ENCODE peak calls at places on chromosomes 11 and 22, in nine cellular contexts. One of them, this sample, is unnamed.

GRCh38 chr11:130371004-130371590 is 56.4 kb upstream of the ZBTB44 start:
- ATAC-seq in Right ventricle myocardium superior: no peak
- ATAC-seq in activated CD8-positive, alpha-beta memory T cell treated with anti-CD3 and anti-CD28 coated beads, Interleukin-2, amount 10 ng/mL, durations not matched to agents 7 days and 5 days: no peak
- ATAC-seq in mucosa of descending colon: peak; percentile 15
- ATAC-seq in stimulated activated naive CD8-positive, alpha-beta T cell treated with anti-CD3 and anti-CD28 coated beads, Interleukin-15, amount 100 ng/mL, for 72 hours: no peak
- ATAC-seq in central memory CD8-positive, alpha-beta T cell: no peak
- ATAC-seq in naive B cell: no peak
- ATAC-seq in pancreas: peak; percentile 34
- ATAC-seq in RWPE2: no peak
- ATAC-seq in this sample: no peak

GRCh38 chr11:129012880-129013279 is 70.2 kb upstream of the TP53AIP1 start:
- ATAC-seq in pancreas: peak; percentile 14
- ATAC-seq in stimulated activated naive CD8-positive, alpha-beta T cell treated with anti-CD3 and anti-CD28 coated beads, Interleukin-15, amount 100 ng/mL, for 72 hours: no peak
- ATAC-seq in central memory CD8-positive, alpha-beta T cell: no peak
- ATAC-seq in mucosa of descending colon: peak; percentile 76
- ATAC-seq in naive B cell: no peak
- ATAC-seq in activated CD8-positive, alpha-beta memory T cell treated with anti-CD3 and anti-CD28 coated beads, Interleukin-2, amount 10 ng/mL, durations not matched to agents 7 days and 5 days: no peak
- ATAC-seq in RWPE2: no peak
- ATAC-seq in Right ventricle myocardium superior: no peak
- ATAC-seq in this sample: peak; percentile 80

GRCh38 chr11:94129505-94130335 is 1.1 kb downstream of the PANX1 start:
- ATAC-seq in RWPE2: peak; percentile 63
- ATAC-seq in activated CD8-positive, alpha-beta memory T cell treated with anti-CD3 and anti-CD28 coated beads, Interleukin-2, amount 10 ng/mL, durations not matched to agents 7 days and 5 days: peak; percentile 45
- ATAC-seq in mucosa of descending colon: peak; percentile 87
- ATAC-seq in central memory CD8-positive, alpha-beta T cell: peak; percentile 3
- ATAC-seq in Right ventricle myocardium superior: no peak
- ATAC-seq in stimulated activated naive CD8-positive, alpha-beta T cell treated with anti-CD3 and anti-CD28 coated beads, Interleukin-15, amount 100 ng/mL, for 72 hours: peak; percentile 58
- ATAC-seq in naive B cell: peak; percentile 37
- ATAC-seq in pancreas: peak; percentile 76
- ATAC-seq in this sample: peak; percentile 72

GRCh38 chr11:96204721-96205459 is 138.1 kb downstream of the MAML2 start:
- ATAC-seq in mucosa of descending colon: no peak
- ATAC-seq in pancreas: no peak
- ATAC-seq in Right ventricle myocardium superior: no peak
- ATAC-seq in RWPE2: no peak
- ATAC-seq in activated CD8-positive, alpha-beta memory T cell treated with anti-CD3 and anti-CD28 coated beads, Interleukin-2, amount 10 ng/mL, durations not matched to agents 7 days and 5 days: peak; percentile 50
- ATAC-seq in central memory CD8-positive, alpha-beta T cell: peak; percentile 79
- ATAC-seq in stimulated activated naive CD8-positive, alpha-beta T cell treated with anti-CD3 and anti-CD28 coated beads, Interleukin-15, amount 100 ng/mL, for 72 hours: peak; percentile 83
- ATAC-seq in naive B cell: no peak
- ATAC-seq in this sample: no peak

GRCh38 chr11:94857337-94857736 is 89.2 kb downstream of the AMOTL1 start:
- ATAC-seq in mucosa of descending colon: no peak
- ATAC-seq in pancreas: no peak
- ATAC-seq in activated CD8-positive, alpha-beta memory T cell treated with anti-CD3 and anti-CD28 coated beads, Interleukin-2, amount 10 ng/mL, durations not matched to agents 7 days and 5 days: no peak
- ATAC-seq in Right ventricle myocardium superior: no peak
- ATAC-seq in central memory CD8-positive, alpha-beta T cell: no peak
- ATAC-seq in stimulated activated naive CD8-positive, alpha-beta T cell treated with anti-CD3 and anti-CD28 coated beads, Interleukin-15, amount 100 ng/mL, for 72 hours: no peak
- ATAC-seq in naive B cell: peak; percentile 74
- ATAC-seq in RWPE2: no peak
- ATAC-seq in this sample: no peak

GRCh38 chr22:37177755-37178154 is 10.3 kb downstream of the C1QTNF6 start:
- ATAC-seq in central memory CD8-positive, alpha-beta T cell: no peak
- ATAC-seq in pancreas: no peak
- ATAC-seq in mucosa of descending colon: no peak
- ATAC-seq in stimulated activated naive CD8-positive, alpha-beta T cell treated with anti-CD3 and anti-CD28 coated beads, Interleukin-15, amount 100 ng/mL, for 72 hours: no peak
- ATAC-seq in naive B cell: no peak
- ATAC-seq in RWPE2: no peak
- ATAC-seq in Right ventricle myocardium superior: no peak
- ATAC-seq in activated CD8-positive, alpha-beta memory T cell treated with anti-CD3 and anti-CD28 coated beads, Interleukin-2, amount 10 ng/mL, durations not matched to agents 7 days and 5 days: no peak
- ATAC-seq in this sample: no peak

GRCh38 chr22:27488456-27489224 is 312.9 kb downstream of the MN1 start:
- ATAC-seq in activated CD8-positive, alpha-beta memory T cell treated with anti-CD3 and anti-CD28 coated beads, Interleukin-2, amount 10 ng/mL, durations not matched to agents 7 days and 5 days: no peak
- ATAC-seq in stimulated activated naive CD8-positive, alpha-beta T cell treated with anti-CD3 and anti-CD28 coated beads, Interleukin-15, amount 100 ng/mL, for 72 hours: no peak
- ATAC-seq in pancreas: peak; percentile 74
- ATAC-seq in naive B cell: no peak
- ATAC-seq in RWPE2: no peak
- ATAC-seq in central memory CD8-positive, alpha-beta T cell: no peak
- ATAC-seq in Right ventricle myocardium superior: no peak
- ATAC-seq in mucosa of descending colon: peak; percentile 62
- ATAC-seq in this sample: no peak

GRCh38 chr22:19974935-19975706 is 33.5 kb upstream of the TXNRD2 start:
- ATAC-seq in central memory CD8-positive, alpha-beta T cell: no peak
- ATAC-seq in mucosa of descending colon: no peak
- ATAC-seq in activated CD8-positive, alpha-beta memory T cell treated with anti-CD3 and anti-CD28 coated beads, Interleukin-2, amount 10 ng/mL, durations not matched to agents 7 days and 5 days: no peak
- ATAC-seq in pancreas: peak; percentile 3
- ATAC-seq in naive B cell: no peak
- ATAC-seq in RWPE2: peak; percentile 60
- ATAC-seq in Right ventricle myocardium superior: no peak
- ATAC-seq in stimulated activated naive CD8-positive, alpha-beta T cell treated with anti-CD3 and anti-CD28 coated beads, Interleukin-15, amount 100 ng/mL, for 72 hours: no peak
- ATAC-seq in this sample: no peak

GRCh38 chr11:77704029-77704428 is 66.4 kb upstream of the CLNS1A start:
- ATAC-seq in activated CD8-positive, alpha-beta memory T cell treated with anti-CD3 and anti-CD28 coated beads, Interleukin-2, amount 10 ng/mL, durations not matched to agents 7 days and 5 days: no peak
- ATAC-seq in central memory CD8-positive, alpha-beta T cell: no peak
- ATAC-seq in mucosa of descending colon: no peak
- ATAC-seq in Right ventricle myocardium superior: no peak
- ATAC-seq in RWPE2: no peak
- ATAC-seq in stimulated activated naive CD8-positive, alpha-beta T cell treated with anti-CD3 and anti-CD28 coated beads, Interleukin-15, amount 100 ng/mL, for 72 hours: no peak
- ATAC-seq in naive B cell: no peak
- ATAC-seq in pancreas: no peak
- ATAC-seq in this sample: no peak

GRCh38 chr22:20885557-20886323 is 26.9 kb downstream of the SNAP29 start:
- ATAC-seq in pancreas: peak; percentile 99
- ATAC-seq in stimulated activated naive CD8-positive, alpha-beta T cell treated with anti-CD3 and anti-CD28 coated beads, Interleukin-15, amount 100 ng/mL, for 72 hours: peak; percentile 69
- ATAC-seq in mucosa of descending colon: peak; percentile 97
- ATAC-seq in activated CD8-positive, alpha-beta memory T cell treated with anti-CD3 and anti-CD28 coated beads, Interleukin-2, amount 10 ng/mL, durations not matched to agents 7 days and 5 days: peak; percentile 78
- ATAC-seq in RWPE2: peak; percentile 95
- ATAC-seq in central memory CD8-positive, alpha-beta T cell: no peak
- ATAC-seq in Right ventricle myocardium superior: peak; percentile 98
- ATAC-seq in naive B cell: peak; percentile 64
- ATAC-seq in this sample: peak; percentile 89

GRCh38 chr11:72079776-72080325 is 491 bp downstream of the NUMA1 start:
- ATAC-seq in activated CD8-positive, alpha-beta memory T cell treated with anti-CD3 and anti-CD28 coated beads, Interleukin-2, amount 10 ng/mL, durations not matched to agents 7 days and 5 days: no peak
- ATAC-seq in mucosa of descending colon: peak; percentile 22
- ATAC-seq in Right ventricle myocardium superior: peak; percentile 49
- ATAC-seq in pancreas: peak; percentile 49
- ATAC-seq in central memory CD8-positive, alpha-beta T cell: peak; percentile 53
- ATAC-seq in naive B cell: no peak
- ATAC-seq in RWPE2: no peak
- ATAC-seq in stimulated activated naive CD8-positive, alpha-beta T cell treated with anti-CD3 and anti-CD28 coated beads, Interleukin-15, amount 100 ng/mL, for 72 hours: no peak
- ATAC-seq in this sample: peak; percentile 0

GRCh38 chr11:44943696-44944095 is 7.0 kb downstream of the TP53I11 start:
- ATAC-seq in stimulated activated naive CD8-positive, alpha-beta T cell treated with anti-CD3 and anti-CD28 coated beads, Interleukin-15, amount 100 ng/mL, for 72 hours: no peak
- ATAC-seq in RWPE2: no peak
- ATAC-seq in mucosa of descending colon: peak; percentile 23
- ATAC-seq in pancreas: peak; percentile 59
- ATAC-seq in naive B cell: peak; percentile 20
- ATAC-seq in central memory CD8-positive, alpha-beta T cell: peak; percentile 24
- ATAC-seq in activated CD8-positive, alpha-beta memory T cell treated with anti-CD3 and anti-CD28 coated beads, Interleukin-2, amount 10 ng/mL, durations not matched to agents 7 days and 5 days: no peak
- ATAC-seq in Right ventricle myocardium superior: no peak
- ATAC-seq in this sample: no peak

GRCh38 chr11:313304-313786 is 495 bp upstream of the IFITM1 start:
- ATAC-seq in activated CD8-positive, alpha-beta memory T cell treated with anti-CD3 and anti-CD28 coated beads, Interleukin-2, amount 10 ng/mL, durations not matched to agents 7 days and 5 days: no peak
- ATAC-seq in naive B cell: no peak
- ATAC-seq in Right ventricle myocardium superior: no peak
- ATAC-seq in pancreas: no peak
- ATAC-seq in stimulated activated naive CD8-positive, alpha-beta T cell treated with anti-CD3 and anti-CD28 coated beads, Interleukin-15, amount 100 ng/mL, for 72 hours: no peak
- ATAC-seq in central memory CD8-positive, alpha-beta T cell: no peak
- ATAC-seq in mucosa of descending colon: no peak
- ATAC-seq in RWPE2: no peak
- ATAC-seq in this sample: no peak

GRCh38 chr22:20510811-20511577 is 3.6 kb downstream of the MED15 start:
- ATAC-seq in mucosa of descending colon: no peak
- ATAC-seq in naive B cell: no peak
- ATAC-seq in RWPE2: no peak
- ATAC-seq in pancreas: no peak
- ATAC-seq in stimulated activated naive CD8-positive, alpha-beta T cell treated with anti-CD3 and anti-CD28 coated beads, Interleukin-15, amount 100 ng/mL, for 72 hours: no peak
- ATAC-seq in central memory CD8-positive, alpha-beta T cell: no peak
- ATAC-seq in activated CD8-positive, alpha-beta memory T cell treated with anti-CD3 and anti-CD28 coated beads, Interleukin-2, amount 10 ng/mL, durations not matched to agents 7 days and 5 days: no peak
- ATAC-seq in Right ventricle myocardium superior: no peak
- ATAC-seq in this sample: no peak

GRCh38 chr11:8793114-8793777 is 110.7 kb downstream of the RPL27A start:
- ATAC-seq in mucosa of descending colon: no peak
- ATAC-seq in Right ventricle myocardium superior: no peak
- ATAC-seq in activated CD8-positive, alpha-beta memory T cell treated with anti-CD3 and anti-CD28 coated beads, Interleukin-2, amount 10 ng/mL, durations not matched to agents 7 days and 5 days: no peak
- ATAC-seq in naive B cell: no peak
- ATAC-seq in central memory CD8-positive, alpha-beta T cell: no peak
- ATAC-seq in RWPE2: no peak
- ATAC-seq in stimulated activated naive CD8-positive, alpha-beta T cell treated with anti-CD3 and anti-CD28 coated beads, Interleukin-15, amount 100 ng/mL, for 72 hours: no peak
- ATAC-seq in pancreas: no peak
- ATAC-seq in this sample: no peak

GRCh38 chr11:130622126-130622525 is 173.7 kb downstream of the ADAMTS15 start:
- ATAC-seq in Right ventricle myocardium superior: no peak
- ATAC-seq in mucosa of descending colon: no peak
- ATAC-seq in naive B cell: no peak
- ATAC-seq in central memory CD8-positive, alpha-beta T cell: no peak
- ATAC-seq in RWPE2: no peak
- ATAC-seq in activated CD8-positive, alpha-beta memory T cell treated with anti-CD3 and anti-CD28 coated beads, Interleukin-2, amount 10 ng/mL, durations not matched to agents 7 days and 5 days: no peak
- ATAC-seq in pancreas: no peak
- ATAC-seq in stimulated activated naive CD8-positive, alpha-beta T cell treated with anti-CD3 and anti-CD28 coated beads, Interleukin-15, amount 100 ng/mL, for 72 hours: no peak
- ATAC-seq in this sample: no peak

GRCh38 chr22:44561139-44561840 is 63.3 kb upstream of the RTL6 start:
- ATAC-seq in RWPE2: no peak
- ATAC-seq in stimulated activated naive CD8-positive, alpha-beta T cell treated with anti-CD3 and anti-CD28 coated beads, Interleukin-15, amount 100 ng/mL, for 72 hours: no peak
- ATAC-seq in pancreas: no peak
- ATAC-seq in Right ventricle myocardium superior: no peak
- ATAC-seq in naive B cell: no peak
- ATAC-seq in mucosa of descending colon: no peak
- ATAC-seq in activated CD8-positive, alpha-beta memory T cell treated with anti-CD3 and anti-CD28 coated beads, Interleukin-2, amount 10 ng/mL, durations not matched to agents 7 days and 5 days: no peak
- ATAC-seq in central memory CD8-positive, alpha-beta T cell: no peak
- ATAC-seq in this sample: no peak

GRCh38 chr22:40498454-40499186 is 128.2 kb downstream of the SGSM3 start:
- ATAC-seq in RWPE2: peak; percentile 96
- ATAC-seq in Right ventricle myocardium superior: peak; percentile 18
- ATAC-seq in pancreas: peak; percentile 76
- ATAC-seq in central memory CD8-positive, alpha-beta T cell: no peak
- ATAC-seq in naive B cell: no peak
- ATAC-seq in activated CD8-positive, alpha-beta memory T cell treated with anti-CD3 and anti-CD28 coated beads, Interleukin-2, amount 10 ng/mL, durations not matched to agents 7 days and 5 days: no peak
- ATAC-seq in stimulated activated naive CD8-positive, alpha-beta T cell treated with anti-CD3 and anti-CD28 coated beads, Interleukin-15, amount 100 ng/mL, for 72 hours: peak; percentile 53
- ATAC-seq in mucosa of descending colon: peak; percentile 64
- ATAC-seq in this sample: peak; percentile 71

GRCh38 chr11:26093206-26093605 is 238.7 kb upstream of the ANO3 start:
- ATAC-seq in mucosa of descending colon: no peak
- ATAC-seq in activated CD8-positive, alpha-beta memory T cell treated with anti-CD3 and anti-CD28 coated beads, Interleukin-2, amount 10 ng/mL, durations not matched to agents 7 days and 5 days: no peak
- ATAC-seq in central memory CD8-positive, alpha-beta T cell: no peak
- ATAC-seq in pancreas: no peak
- ATAC-seq in Right ventricle myocardium superior: no peak
- ATAC-seq in naive B cell: peak; percentile 62
- ATAC-seq in RWPE2: no peak
- ATAC-seq in stimulated activated naive CD8-positive, alpha-beta T cell treated with anti-CD3 and anti-CD28 coated beads, Interleukin-15, amount 100 ng/mL, for 72 hours: no peak
- ATAC-seq in this sample: no peak

GRCh38 chr22:42711281-42711731 is 9.4 kb downstream of the A4GALT start:
- ATAC-seq in RWPE2: no peak
- ATAC-seq in stimulated activated naive CD8-positive, alpha-beta T cell treated with anti-CD3 and anti-CD28 coated beads, Interleukin-15, amount 100 ng/mL, for 72 hours: no peak
- ATAC-seq in mucosa of descending colon: no peak
- ATAC-seq in pancreas: no peak
- ATAC-seq in central memory CD8-positive, alpha-beta T cell: no peak
- ATAC-seq in activated CD8-positive, alpha-beta memory T cell treated with anti-CD3 and anti-CD28 coated beads, Interleukin-2, amount 10 ng/mL, durations not matched to agents 7 days and 5 days: no peak
- ATAC-seq in Right ventricle myocardium superior: no peak
- ATAC-seq in naive B cell: no peak
- ATAC-seq in this sample: no peak

GRCh38 chr11:81744336-81745116 is 989.1 kb downstream of the FAM181B start:
- ATAC-seq in stimulated activated naive CD8-positive, alpha-beta T cell treated with anti-CD3 and anti-CD28 coated beads, Interleukin-15, amount 100 ng/mL, for 72 hours: peak; percentile 70
- ATAC-seq in RWPE2: no peak
- ATAC-seq in activated CD8-positive, alpha-beta memory T cell treated with anti-CD3 and anti-CD28 coated beads, Interleukin-2, amount 10 ng/mL, durations not matched to agents 7 days and 5 days: no peak
- ATAC-seq in pancreas: no peak
- ATAC-seq in Right ventricle myocardium superior: no peak
- ATAC-seq in mucosa of descending colon: no peak
- ATAC-seq in naive B cell: no peak
- ATAC-seq in central memory CD8-positive, alpha-beta T cell: peak; percentile 14
- ATAC-seq in this sample: peak; percentile 13

GRCh38 chr11:67657300-67657699 is 6.8 kb upstream of the ACY3 start:
- ATAC-seq in RWPE2: no peak
- ATAC-seq in naive B cell: no peak
- ATAC-seq in pancreas: no peak
- ATAC-seq in mucosa of descending colon: no peak
- ATAC-seq in central memory CD8-positive, alpha-beta T cell: no peak
- ATAC-seq in stimulated activated naive CD8-positive, alpha-beta T cell treated with anti-CD3 and anti-CD28 coated beads, Interleukin-15, amount 100 ng/mL, for 72 hours: peak; percentile 31
- ATAC-seq in Right ventricle myocardium superior: no peak
- ATAC-seq in activated CD8-positive, alpha-beta memory T cell treated with anti-CD3 and anti-CD28 coated beads, Interleukin-2, amount 10 ng/mL, durations not matched to agents 7 days and 5 days: no peak
- ATAC-seq in this sample: no peak

GRCh38 chr11:118051611-118052461 is 25.0 kb upstream of the TMPRSS4 start:
- ATAC-seq in mucosa of descending colon: peak; percentile 80
- ATAC-seq in naive B cell: peak; percentile 82
- ATAC-seq in activated CD8-positive, alpha-beta memory T cell treated with anti-CD3 and anti-CD28 coated beads, Interleukin-2, amount 10 ng/mL, durations not matched to agents 7 days and 5 days: peak; percentile 82
- ATAC-seq in pancreas: no peak
- ATAC-seq in stimulated activated naive CD8-positive, alpha-beta T cell treated with anti-CD3 and anti-CD28 coated beads, Interleukin-15, amount 100 ng/mL, for 72 hours: peak; percentile 93
- ATAC-seq in Right ventricle myocardium superior: no peak
- ATAC-seq in central memory CD8-positive, alpha-beta T cell: peak; percentile 98
- ATAC-seq in RWPE2: no peak
- ATAC-seq in this sample: peak; percentile 30

GRCh38 chr11:32141886-32142546 is 51.1 kb downstream of the RCN1 start:
- ATAC-seq in Right ventricle myocardium superior: no peak
- ATAC-seq in mucosa of descending colon: peak; percentile 59
- ATAC-seq in central memory CD8-positive, alpha-beta T cell: peak; percentile 62
- ATAC-seq in pancreas: no peak
- ATAC-seq in stimulated activated naive CD8-positive, alpha-beta T cell treated with anti-CD3 and anti-CD28 coated beads, Interleukin-15, amount 100 ng/mL, for 72 hours: no peak
- ATAC-seq in naive B cell: no peak
- ATAC-seq in RWPE2: no peak
- ATAC-seq in activated CD8-positive, alpha-beta memory T cell treated with anti-CD3 and anti-CD28 coated beads, Interleukin-2, amount 10 ng/mL, durations not matched to agents 7 days and 5 days: no peak
- ATAC-seq in this sample: no peak

GRCh38 chr22:31626427-31627150 is 35.4 kb downstream of the PISD start:
- ATAC-seq in mucosa of descending colon: no peak
- ATAC-seq in central memory CD8-positive, alpha-beta T cell: no peak
- ATAC-seq in activated CD8-positive, alpha-beta memory T cell treated with anti-CD3 and anti-CD28 coated beads, Interleukin-2, amount 10 ng/mL, durations not matched to agents 7 days and 5 days: no peak
- ATAC-seq in pancreas: no peak
- ATAC-seq in RWPE2: no peak
- ATAC-seq in naive B cell: no peak
- ATAC-seq in Right ventricle myocardium superior: no peak
- ATAC-seq in stimulated activated naive CD8-positive, alpha-beta T cell treated with anti-CD3 and anti-CD28 coated beads, Interleukin-15, amount 100 ng/mL, for 72 hours: no peak
- ATAC-seq in this sample: no peak

GRCh38 chr11:133917921-133918605 is 38.7 kb downstream of the IGSF9B start:
- ATAC-seq in naive B cell: no peak
- ATAC-seq in mucosa of descending colon: peak; percentile 11
- ATAC-seq in central memory CD8-positive, alpha-beta T cell: no peak
- ATAC-seq in RWPE2: peak; percentile 45
- ATAC-seq in pancreas: no peak
- ATAC-seq in Right ventricle myocardium superior: no peak
- ATAC-seq in stimulated activated naive CD8-positive, alpha-beta T cell treated with anti-CD3 and anti-CD28 coated beads, Interleukin-15, amount 100 ng/mL, for 72 hours: peak; percentile 46
- ATAC-seq in activated CD8-positive, alpha-beta memory T cell treated with anti-CD3 and anti-CD28 coated beads, Interleukin-2, amount 10 ng/mL, durations not matched to agents 7 days and 5 days: no peak
- ATAC-seq in this sample: no peak

GRCh38 chr22:35868938-35869337 is 151.3 kb downstream of the APOL5 start:
- ATAC-seq in naive B cell: no peak
- ATAC-seq in central memory CD8-positive, alpha-beta T cell: no peak
- ATAC-seq in Right ventricle myocardium superior: no peak
- ATAC-seq in RWPE2: no peak
- ATAC-seq in pancreas: no peak
- ATAC-seq in activated CD8-positive, alpha-beta memory T cell treated with anti-CD3 and anti-CD28 coated beads, Interleukin-2, amount 10 ng/mL, durations not matched to agents 7 days and 5 days: no peak
- ATAC-seq in stimulated activated naive CD8-positive, alpha-beta T cell treated with anti-CD3 and anti-CD28 coated beads, Interleukin-15, amount 100 ng/mL, for 72 hours: no peak
- ATAC-seq in mucosa of descending colon: no peak
- ATAC-seq in this sample: no peak

GRCh38 chr11:107791343-107792048 is 67.1 kb downstream of the SLC35F2 start:
- ATAC-seq in naive B cell: no peak
- ATAC-seq in RWPE2: no peak
- ATAC-seq in pancreas: no peak
- ATAC-seq in activated CD8-positive, alpha-beta memory T cell treated with anti-CD3 and anti-CD28 coated beads, Interleukin-2, amount 10 ng/mL, durations not matched to agents 7 days and 5 days: no peak
- ATAC-seq in stimulated activated naive CD8-positive, alpha-beta T cell treated with anti-CD3 and anti-CD28 coated beads, Interleukin-15, amount 100 ng/mL, for 72 hours: no peak
- ATAC-seq in Right ventricle myocardium superior: no peak
- ATAC-seq in mucosa of descending colon: no peak
- ATAC-seq in central memory CD8-positive, alpha-beta T cell: no peak
- ATAC-seq in this sample: no peak

GRCh38 chr11:128473631-128474030 is 113.7 kb downstream of the ETS1 start:
- ATAC-seq in activated CD8-positive, alpha-beta memory T cell treated with anti-CD3 and anti-CD28 coated beads, Interleukin-2, amount 10 ng/mL, durations not matched to agents 7 days and 5 days: no peak
- ATAC-seq in pancreas: no peak
- ATAC-seq in central memory CD8-positive, alpha-beta T cell: no peak
- ATAC-seq in stimulated activated naive CD8-positive, alpha-beta T cell treated with anti-CD3 and anti-CD28 coated beads, Interleukin-15, amount 100 ng/mL, for 72 hours: no peak
- ATAC-seq in mucosa of descending colon: peak; percentile 64
- ATAC-seq in naive B cell: peak; percentile 34
- ATAC-seq in RWPE2: no peak
- ATAC-seq in Right ventricle myocardium superior: no peak
- ATAC-seq in this sample: no peak

GRCh38 chr11:61042961-61043540 is 59.2 kb upstream of the CD5 start:
- ATAC-seq in mucosa of descending colon: peak; percentile 38
- ATAC-seq in activated CD8-positive, alpha-beta memory T cell treated with anti-CD3 and anti-CD28 coated beads, Interleukin-2, amount 10 ng/mL, durations not matched to agents 7 days and 5 days: peak; percentile 34
- ATAC-seq in RWPE2: no peak
- ATAC-seq in central memory CD8-positive, alpha-beta T cell: peak; percentile 50
- ATAC-seq in naive B cell: peak; percentile 22
- ATAC-seq in Right ventricle myocardium superior: no peak
- ATAC-seq in stimulated activated naive CD8-positive, alpha-beta T cell treated with anti-CD3 and anti-CD28 coated beads, Interleukin-15, amount 100 ng/mL, for 72 hours: no peak
- ATAC-seq in pancreas: peak; percentile 33
- ATAC-seq in this sample: peak; percentile 16

GRCh38 chr11:126460417-126461095 is 105.1 kb downstream of the ST3GAL4 start:
- ATAC-seq in RWPE2: no peak
- ATAC-seq in activated CD8-positive, alpha-beta memory T cell treated with anti-CD3 and anti-CD28 coated beads, Interleukin-2, amount 10 ng/mL, durations not matched to agents 7 days and 5 days: no peak
- ATAC-seq in naive B cell: no peak
- ATAC-seq in central memory CD8-positive, alpha-beta T cell: no peak
- ATAC-seq in Right ventricle myocardium superior: no peak
- ATAC-seq in stimulated activated naive CD8-positive, alpha-beta T cell treated with anti-CD3 and anti-CD28 coated beads, Interleukin-15, amount 100 ng/mL, for 72 hours: no peak
- ATAC-seq in pancreas: peak; percentile 44
- ATAC-seq in mucosa of descending colon: no peak
- ATAC-seq in this sample: no peak

This sample was measured in esophagus mucosa.